ENCODE peak calls at places on chromosomes 6 and 20, in five cellular contexts. E is pancreas, K is stomach, T is psoas muscle, J is spleen. Z is an unnamed sample.

GRCh38 chr6:157714153-157714490 is 108.9 kb upstream of the SNX9 start:
- DNase-seq in T (no peak), J (no peak), K (no peak), E (no peak), Z (no peak)

GRCh38 chr20:36861875-36862801 is 13.8 kb upstream of the TLDC2 start:
- DNase-seq in E (peak; percentile 44), K (peak; percentile 52), J (peak; percentile 76), T (peak; percentile 88), Z (peak; percentile 94)

GRCh38 chr6:10759312-10759839 is 11.8 kb downstream of the TMEM14B start:
- DNase-seq in T (no peak), K (no peak), E (no peak), J (no peak), Z (peak; percentile 99)

GRCh38 chr20:36585410-36586125 is 12.2 kb downstream of the TGIF2 start:
- DNase-seq in K (no peak), E (no peak), T (no peak), J (no peak), Z (peak; percentile 97)

GRCh38 chr6:137216106-137216505 is 3.1 kb downstream of the IFNGR1 start:
- DNase-seq in E (no peak), J (no peak), T (no peak), K (no peak), Z (no peak)

GRCh38 chr6:18122128-18123093 is at the start of gene NHLRC1:
- DNase-seq in E (peak; percentile 90), K (peak; percentile 91), J (peak; percentile 96), T (peak; percentile 92), Z (peak; percentile 48)

GRCh38 chr20:45970646-45971424 is 1.2 kb downstream of the ZNF335 start:
- DNase-seq in K (peak; percentile 30), E (no peak), J (peak; percentile 93), T (peak; percentile 35), Z (no peak)

GRCh38 chr6:110232456-110232855 is 52.2 kb downstream of the CDC40 start:
- DNase-seq in J (no peak), K (no peak), E (no peak), T (no peak), Z (no peak)

GRCh38 chr6:14222956-14223355 is 105.4 kb downstream of the CD83 start:
- DNase-seq in T (no peak), J (no peak), K (no peak), E (no peak), Z (no peak)

GRCh38 chr6:37303891-37304503 is 46.1 kb upstream of the TMEM217 start:
- DNase-seq in K (no peak), T (no peak), E (no peak), J (no peak), Z (peak; percentile 56)

GRCh38 chr6:2733324-2733723 is 17.4 kb downstream of the MYLK4 start:
- DNase-seq in T (peak; percentile 52), K (peak; percentile 39), J (peak; percentile 90), E (no peak), Z (no peak)

GRCh38 chr6:168147205-168147738 is 68.3 kb upstream of the FRMD1 start:
- DNase-seq in E (no peak), J (no peak), T (no peak), K (no peak), Z (no peak)

GRCh38 chr6:9948600-9949138 is 466.2 kb downstream of the TFAP2A start:
- DNase-seq in J (no peak), E (no peak), K (no peak), T (no peak), Z (no peak)

GRCh38 chr20:13898012-13898612 is 92.3 kb downstream of the SEL1L2 start:
- DNase-seq in E (no peak), T (no peak), J (no peak), K (no peak), Z (no peak)

GRCh38 chr20:40457404-40457803 is 231.6 kb downstream of the MAFB start:
- DNase-seq in T (no peak), E (no peak), K (no peak), J (no peak), Z (no peak)

GRCh38 chr6:162964703-162965140 is 236.9 kb downstream of the PACRG start:
- DNase-seq in E (no peak), J (no peak), K (no peak), T (peak; percentile 50), Z (peak; percentile 99)

GRCh38 chr6:56579155-56579851 is 63.4 kb downstream of the DST start:
- DNase-seq in J (no peak), K (no peak), T (no peak), E (no peak), Z (no peak)

GRCh38 chr6:158559895-158560786 is at the start of gene TMEM181:
- DNase-seq in E (peak; percentile 88), J (peak; percentile 98), T (peak; percentile 89), K (peak; percentile 88), Z (no peak)

GRCh38 chr6:10451828-10452509 is 37.1 kb upstream of the TFAP2A start:
- DNase-seq in E (no peak), T (no peak), J (no peak), K (no peak), Z (peak; percentile 99)

GRCh38 chr20:7516631-7517051 is 423.6 kb downstream of the HAO1 start:
- DNase-seq in E (no peak), T (no peak), K (no peak), J (no peak), Z (no peak)

GRCh38 chr6:79546186-79546585 is 9.0 kb upstream of the LCA5 start:
- DNase-seq in E (no peak), J (no peak), T (no peak), K (no peak), Z (no peak)

GRCh38 chr6:13014551-13015378 is 298.2 kb downstream of the PHACTR1 start:
- DNase-seq in K (no peak), T (no peak), E (peak; percentile 65), J (no peak), Z (no peak)

GRCh38 chr20:50632236-50632635 is 59.1 kb downstream of the RIPOR3 start:
- DNase-seq in E (no peak), K (no peak), J (no peak), T (no peak), Z (no peak)

GRCh38 chr20:53164072-53164471 is 191.9 kb downstream of the TSHZ2 start:
- DNase-seq in E (no peak), T (no peak), J (no peak), K (no peak), Z (no peak)

GRCh38 chr6:137237413-137238170 is 18.4 kb upstream of the IFNGR1 start:
- DNase-seq in E (no peak), K (no peak), T (no peak), J (no peak), Z (peak; percentile 84)

GRCh38 chr6:30626484-30627366 is at the start of gene ATAT1:
- DNase-seq in T (peak; percentile 89), K (peak; percentile 93), E (peak; percentile 88), J (peak; percentile 97), Z (peak; percentile 59)

GRCh38 chr6:14135865-14136539 is 18.4 kb downstream of the CD83 start:
- DNase-seq in J (no peak), T (no peak), E (no peak), K (no peak), Z (no peak)

GRCh38 chr20:16801919-16802651 is 53.9 kb downstream of the OTOR start:
- DNase-seq in T (peak; percentile 40), J (no peak), K (peak; percentile 68), E (peak; percentile 68), Z (no peak)

GRCh38 chr6:87181903-87182302 is 26.5 kb downstream of the ZNF292 start:
- DNase-seq in K (no peak), J (no peak), E (no peak), T (no peak), Z (no peak)
- H3K4me1 ChIP-seq in K (peaks cover 28% of the 10 kb centered on the region), J (peaks cover 28% of the 10 kb centered on the region), E (no peaks in the 10 kb centered on the region), T (peaks cover 39% of the 10 kb centered on the region), Z (no peaks in the 10 kb centered on the region)

GRCh38 chr6:70566751-70567382 is at the start of gene SDHAF4:
- DNase-seq in K (peak; percentile 94), T (peak; percentile 95), J (peak; percentile 98), E (peak; percentile 92), Z (peak; percentile 70)

GRCh38 chr6:70557998-70558397 is 8.7 kb upstream of the SDHAF4 start:
- DNase-seq in J (no peak), K (no peak), T (no peak), E (no peak), Z (no peak)

DNA sequence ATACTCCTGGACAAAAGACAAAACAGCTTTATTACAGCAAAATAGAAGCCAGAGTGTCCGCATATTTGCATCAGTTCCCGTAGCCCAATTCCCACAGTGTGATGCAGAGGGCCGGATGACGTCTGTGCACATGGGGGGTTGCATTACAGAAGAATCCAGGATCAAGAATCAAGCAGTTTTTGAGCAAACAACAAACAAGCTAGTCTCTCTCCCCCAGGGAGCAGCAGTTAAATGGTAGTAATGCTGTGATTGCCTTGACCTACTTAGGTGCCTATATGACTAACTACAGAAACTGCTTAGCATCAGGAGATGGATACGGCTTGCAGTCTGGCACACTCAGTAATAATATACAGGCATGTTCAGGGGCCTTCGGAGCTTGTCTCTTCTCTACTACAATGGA is 3.2 kb upstream of the SDHAF4 start:
- DNase-seq in K (no peak), E (no peak), T (peak; percentile 29), J (no peak), Z (no peak)
- TF ChIP-seq CTCF in K (no peak), E (no peak), T (no peak), J (no peak), Z (no peak)

GRCh38 chr6:16464045-16464444 is 225.7 kb downstream of the GMPR start:
- DNase-seq in J (no peak), K (no peak), T (no peak), E (no peak), Z (no peak)
- H3K27ac ChIP-seq in J (no peak overlapping the region), K (no peak overlapping the region), T (no peak overlapping the region), E (no peak overlapping the region), Z (no peak overlapping the region)

DNA sequence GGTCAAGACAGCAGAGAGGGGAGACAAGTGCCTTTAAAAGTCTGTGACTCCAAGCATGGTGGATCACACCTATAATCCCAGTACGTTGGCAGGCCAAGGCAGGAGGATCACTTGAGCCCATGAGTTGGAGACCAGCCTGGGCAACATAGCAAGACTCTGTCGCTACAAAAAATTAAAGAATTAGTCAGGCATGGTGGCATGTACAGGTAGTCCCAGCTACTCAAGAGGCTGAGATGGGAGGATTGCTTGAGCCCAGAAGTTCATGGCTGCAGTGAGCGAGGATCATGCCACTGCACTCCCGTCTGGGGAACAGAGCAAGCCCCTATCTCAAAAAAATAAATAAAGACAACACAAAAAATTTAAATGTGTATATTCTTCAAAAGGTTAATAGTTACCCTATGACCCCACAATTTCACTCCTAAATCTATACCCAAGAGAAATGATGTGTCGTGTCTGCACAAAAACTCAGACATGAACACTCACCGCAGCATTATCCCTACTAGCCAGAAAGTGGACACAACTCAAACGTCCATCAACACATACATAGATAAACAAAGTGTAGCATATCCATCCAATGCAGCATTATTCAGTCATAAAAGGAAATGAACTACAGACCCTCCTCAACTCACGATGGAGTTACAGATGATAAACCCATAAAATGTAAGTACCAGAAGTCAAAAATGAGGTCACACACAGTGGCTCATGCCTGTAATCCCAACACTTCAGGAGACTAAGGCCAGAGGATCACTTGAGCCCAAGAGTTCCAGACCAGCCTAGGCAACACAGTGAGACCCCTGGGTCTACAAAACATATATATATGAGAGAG is 23.9 kb downstream of the ZMYND8 start:
- DNase-seq in J (no peak), T (no peak), E (no peak), K (no peak), Z (no peak)
- H3K4me1 ChIP-seq in J (peaks cover 68% of the 10 kb centered on the region), T (peaks cover 60% of the 10 kb centered on the region), E (peaks cover 22% of the 10 kb centered on the region), K (peaks cover 99% of the 10 kb centered on the region), Z (peaks cover 50% of the 10 kb centered on the region)

Z was measured in foreskin keratinocyte.